ENCODE peak calls at places on chromosomes 3 and 15, in eight cellular contexts. W, T, O, N, U, D, M and Q are unnamed samples.

GRCh38 chr3:172836390-172836997 is 86.0 kb downstream of the ECT2 start:
- DNase-seq in W (peak), T (no peak), O (peak), N (no peak), U (peak), D (peak), M (no peak), Q (no peak)

GRCh38 chr3:40455328-40455727 is 1.8 kb upstream of the RPL14 start:
- DNase-seq in W (no peak), T (no peak), O (no peak), N (no peak), U (no peak), D (no peak), M (no peak), Q (no peak)

GRCh38 chr3:184908859-184909258 is 96.9 kb downstream of the VPS8 start:
- DNase-seq in W (no peak), T (no peak), O (no peak), N (no peak), U (no peak), D (no peak), M (no peak), Q (no peak)

GRCh38 chr3:72123908-72124441 is 339.0 kb upstream of the PROK2 start:
- DNase-seq in W (peak), T (no peak), O (no peak), N (peak), U (no peak), D (no peak), M (no peak), Q (peak)

GRCh38 chr3:86954751-86955150 is 36.2 kb downstream of the VGLL3 start:
- DNase-seq in W (no peak), T (no peak), O (no peak), N (no peak), U (no peak), D (no peak), M (no peak), Q (no peak)

GRCh38 chr3:179148446-179149238 is 485 bp downstream of the PIK3CA start:
- DNase-seq in W (peak), T (peak), O (peak), N (peak), U (peak), D (peak), M (peak), Q (peak)

GRCh38 chr3:76811418-76811817 is 228.5 kb upstream of the ROBO2 start:
- DNase-seq in W (no peak), T (no peak), O (no peak), N (no peak), U (no peak), D (no peak), M (no peak), Q (no peak)

GRCh38 chr15:69825941-69826817 is 271.5 kb downstream of the TLE3 start:
- DNase-seq in W (no peak), T (no peak), O (no peak), N (no peak), U (no peak), D (no peak), M (no peak), Q (no peak)

GRCh38 chr3:143124683-143125520 is 5.3 kb downstream of the CHST2 start:
- DNase-seq in W (no peak), T (no peak), O (no peak), N (no peak), U (no peak), D (no peak), M (no peak), Q (no peak)

GRCh38 chr15:29133321-29133720 is 136.3 kb downstream of the NSMCE3 start:
- DNase-seq in W (no peak), T (no peak), O (no peak), N (no peak), U (no peak), D (no peak), M (no peak), Q (no peak)

GRCh38 chr15:76393614-76394013 is 57.0 kb downstream of the ISL2 start:
- DNase-seq in W (no peak), T (no peak), O (no peak), N (no peak), U (no peak), D (no peak), M (no peak), Q (no peak)